ENCODE peak calls at places on chromosomes 2 and 18, in five cellular contexts. E is H9, M is IMR-90, A is neuronal stem cell, J is H1. Y is an unnamed sample.

GRCh38 chr18:68962623-68963022 is 164.7 kb downstream of the CCDC102B start:
- DNase-seq in E (no peak), M (no peak), A (no peak), J (no peak), Y (no peak)

GRCh38 chr2:160207804-160208661 is 8.0 kb upstream of the ITGB6 start:
- DNase-seq in A (no peak), M (peak), J (no peak), E (no peak), Y (peak)

GRCh38 chr18:23990474-23991410 is 23.8 kb upstream of the TTC39C start:
- DNase-seq in M (peak), A (no peak), J (no peak), E (no peak), Y (no peak)

GRCh38 chr18:55869547-55869946 is 281.6 kb upstream of the TCF4 start:
- DNase-seq in M (no peak), J (no peak), E (no peak), A (no peak), Y (no peak)

GRCh38 chr2:105934467-105934866 is 189.8 kb downstream of the NCK2 start:
- DNase-seq in M (no peak), A (no peak), E (no peak), J (no peak), Y (no peak)

GRCh38 chr2:149921911-149922616 is 334.5 kb upstream of the MMADHC start:
- DNase-seq in E (no peak), A (no peak), M (peak), J (no peak), Y (peak)

GRCh38 chr2:166337932-166338331 is 37.8 kb downstream of the SCN9A start:
- DNase-seq in J (no peak), M (no peak), E (no peak), A (no peak), Y (no peak)

GRCh38 chr2:173741715-173742114 is 223.5 kb downstream of the SP3 start:
- DNase-seq in A (no peak), E (no peak), J (no peak), M (no peak), Y (no peak)

GRCh38 chr2:238489896-238490295 is 63.2 kb downstream of the ASB1 start:
- DNase-seq in J (no peak), E (no peak), A (no peak), M (no peak), Y (no peak)

GRCh38 chr18:79792096-79792987 is 5.4 kb upstream of the KCNG2 start:
- DNase-seq in E (no peak), A (no peak), M (no peak), J (no peak), Y (no peak)

GRCh38 chr2:178256382-178257053 is 62.2 kb downstream of the OSBPL6 start:
- DNase-seq in M (peak), E (no peak), A (no peak), J (no peak), Y (no peak)

GRCh38 chr2:70962211-70962884 is 16.1 kb upstream of the ANKRD53 start:
- DNase-seq in A (no peak), J (no peak), E (peak), M (no peak), Y (no peak)

GRCh38 chr2:56104951-56105350 is 78.8 kb upstream of the CCDC85A start:
- DNase-seq in J (no peak), M (no peak), E (no peak), A (no peak), Y (no peak)

GRCh38 chr18:71630686-71631085 is 913.5 kb downstream of the CBLN2 start:
- DNase-seq in A (no peak), E (no peak), M (no peak), J (no peak), Y (no peak)

GRCh38 chr2:97747716-97748115 is 34.3 kb downstream of the ZAP70 start:
- DNase-seq in A (no peak), J (no peak), E (no peak), M (no peak), Y (no peak)

GRCh38 chr2:1601064-1601405 is 143.3 kb downstream of the PXDN start:
- DNase-seq in J (no peak), M (no peak), A (no peak), E (no peak), Y (peak)

GRCh38 chr2:30293303-30293912 is 62.1 kb downstream of the LBH start:
- DNase-seq in J (no peak), M (peak), A (no peak), E (no peak), Y (peak)

GRCh38 chr2:28627722-28628480 is 123.7 kb upstream of the PPP1CB start:
- DNase-seq in J (no peak), E (no peak), A (no peak), M (peak), Y (no peak)

GRCh38 chr18:27605107-27605834 is 420.2 kb upstream of the CHST9 start:
- DNase-seq in J (no peak), E (peak), M (peak), A (peak), Y (peak)

GRCh38 chr18:12639990-12640880 is 17.7 kb downstream of the SPIRE1 start:
- DNase-seq in E (no peak), A (no peak), J (no peak), M (peak), Y (peak)

GRCh38 chr2:96344011-96344410 is 8.4 kb downstream of the NCAPH start:
- DNase-seq in A (no peak), E (no peak), M (peak), J (no peak), Y (peak)

GRCh38 chr18:23213200-23213599 is 77.9 kb downstream of the CABLES1 start:
- DNase-seq in J (no peak), A (no peak), E (no peak), M (no peak), Y (no peak)

GRCh38 chr18:45993441-45993840 is 26.3 kb upstream of the EPG5 start:
- DNase-seq in J (no peak), M (peak), E (no peak), A (no peak), Y (peak)

GRCh38 chr18:48896875-48897511 is 53.8 kb downstream of the SMAD7 start:
- DNase-seq in A (no peak), J (no peak), M (peak), E (peak), Y (peak)

GRCh38 chr2:23497063-23497462 is 112.1 kb downstream of the KLHL29 start:
- DNase-seq in A (no peak), J (no peak), M (peak), E (no peak), Y (no peak)

GRCh38 chr2:42917374-42918017 is 125.1 kb upstream of the HAAO start:
- DNase-seq in E (no peak), A (no peak), M (peak), J (no peak), Y (peak)

GRCh38 chr2:240611601-240612210 is 13.6 kb upstream of the GPR35 start:
- DNase-seq in M (no peak), A (no peak), E (no peak), J (no peak), Y (no peak)

GRCh38 chr18:27400001-27400400 is 214.9 kb upstream of the CHST9 start:
- DNase-seq in J (peak), A (no peak), M (no peak), E (peak), Y (peak)

GRCh38 chr2:6957910-6958615 is 40.9 kb downstream of the RNF144A start:
- DNase-seq in E (no peak), J (no peak), M (no peak), A (no peak), Y (no peak)

GRCh38 chr2:104413890-104414289 is 440.0 kb upstream of the POU3F3 start:
- DNase-seq in A (no peak), J (no peak), E (no peak), M (no peak), Y (no peak)

GRCh38 chr2:10939058-10939457 is 27.3 kb downstream of the KCNF1 start:
- DNase-seq in J (no peak), E (no peak), A (no peak), M (no peak), Y (no peak)

GRCh38 chr2:9331704-9332103 is 91.6 kb downstream of the ITGB1BP1 start:
- DNase-seq in E (no peak), A (no peak), J (no peak), M (peak), Y (peak)

GRCh38 chr2:38080346-38080745 is 4.4 kb upstream of the CYP1B1 start:
- DNase-seq in J (no peak), A (no peak), M (no peak), E (peak), Y (no peak)

GRCh38 chr18:2442726-2443275 is 128.5 kb downstream of the METTL4 start:
- DNase-seq in M (peak), A (no peak), J (no peak), E (no peak), Y (no peak)

GRCh38 chr18:46158498-46158897 is 54.3 kb downstream of the HAUS1 start:
- DNase-seq in A (no peak), J (no peak), M (peak), E (no peak), Y (no peak)

GRCh38 chr2:165698621-165698946 is 95.5 kb downstream of the GALNT3 start:
- DNase-seq in M (peak), J (no peak), E (peak), A (peak), Y (peak)

GRCh38 chr2:241774419-241775222 is 2.0 kb upstream of the GAL3ST2 start:
- DNase-seq in J (no peak), A (no peak), E (peak), M (peak), Y (peak)

GRCh38 chr2:1837458-1837857 is 93.1 kb upstream of the PXDN start:
- DNase-seq in E (no peak), J (no peak), M (no peak), A (no peak), Y (no peak)

GRCh38 chr18:63823516-63824219 is 48.5 kb downstream of the SERPINB7 start:
- DNase-seq in J (no peak), M (peak), A (no peak), E (no peak), Y (peak)

DNA sequence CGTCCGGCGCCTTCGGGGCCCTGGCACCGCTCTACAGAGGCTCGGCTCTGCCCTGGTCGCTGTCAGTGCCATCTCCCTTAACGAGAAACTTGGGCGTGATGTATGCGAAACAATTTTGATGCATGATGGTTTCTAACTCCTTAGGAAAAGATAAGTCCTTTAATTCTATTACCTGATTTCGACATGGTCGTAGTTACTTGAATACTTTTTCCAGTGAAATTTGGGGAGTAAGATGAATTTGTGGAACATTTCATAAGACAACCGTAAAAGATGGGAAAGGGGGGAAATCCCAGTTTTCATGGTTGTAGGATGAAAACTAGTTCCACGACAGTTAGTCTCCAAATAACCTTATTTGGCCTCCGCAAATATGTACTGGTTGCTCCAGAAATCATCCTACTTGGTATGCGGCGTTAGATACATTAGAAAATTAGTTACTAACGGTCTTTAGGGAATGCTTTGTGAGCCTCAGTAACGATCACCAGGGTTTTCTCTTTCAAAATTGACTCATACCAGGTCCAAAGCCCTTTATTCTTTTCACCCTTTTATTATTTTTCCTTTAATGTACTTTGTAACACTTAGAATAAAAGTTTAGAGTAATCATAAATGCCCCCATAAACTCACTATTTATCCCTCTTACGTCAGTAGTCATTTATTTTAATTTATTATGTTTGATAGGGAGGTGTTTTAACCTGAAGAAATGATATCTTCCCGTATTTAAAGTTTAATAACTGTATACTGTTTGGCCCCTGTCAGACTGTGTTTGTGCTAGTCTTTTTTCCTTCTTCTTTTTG is 877 bp downstream of the TWSG1 start:
- DNase-seq in J (no peak), M (peak), E (no peak), A (no peak), Y (no peak)
- H4K8ac ChIP-seq in J (peak), M (peak), E (no peak), A (no peak), Y (no peak)

DNA sequence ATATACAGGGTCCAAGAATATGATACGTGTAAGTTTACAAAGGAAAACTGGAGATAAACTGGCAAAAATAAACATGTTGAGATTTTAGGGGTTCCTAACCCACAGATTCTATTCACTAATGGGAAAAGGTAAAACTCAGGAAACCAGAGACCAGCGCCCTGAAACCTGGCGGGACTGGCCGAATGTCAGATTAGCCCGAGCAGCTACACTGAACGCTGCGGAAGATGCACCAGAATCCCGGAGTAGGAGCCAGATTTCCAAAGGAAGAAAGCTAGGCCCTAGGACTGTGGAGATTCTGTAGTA is 679 bp upstream of the WDR75 start:
- DNase-seq in M (no peak), A (no peak), E (no peak), J (no peak), Y (no peak)
- H3K14ac ChIP-seq in M (peak), A (no peak), E (no peak), J (no peak), Y (no peak)

DNA sequence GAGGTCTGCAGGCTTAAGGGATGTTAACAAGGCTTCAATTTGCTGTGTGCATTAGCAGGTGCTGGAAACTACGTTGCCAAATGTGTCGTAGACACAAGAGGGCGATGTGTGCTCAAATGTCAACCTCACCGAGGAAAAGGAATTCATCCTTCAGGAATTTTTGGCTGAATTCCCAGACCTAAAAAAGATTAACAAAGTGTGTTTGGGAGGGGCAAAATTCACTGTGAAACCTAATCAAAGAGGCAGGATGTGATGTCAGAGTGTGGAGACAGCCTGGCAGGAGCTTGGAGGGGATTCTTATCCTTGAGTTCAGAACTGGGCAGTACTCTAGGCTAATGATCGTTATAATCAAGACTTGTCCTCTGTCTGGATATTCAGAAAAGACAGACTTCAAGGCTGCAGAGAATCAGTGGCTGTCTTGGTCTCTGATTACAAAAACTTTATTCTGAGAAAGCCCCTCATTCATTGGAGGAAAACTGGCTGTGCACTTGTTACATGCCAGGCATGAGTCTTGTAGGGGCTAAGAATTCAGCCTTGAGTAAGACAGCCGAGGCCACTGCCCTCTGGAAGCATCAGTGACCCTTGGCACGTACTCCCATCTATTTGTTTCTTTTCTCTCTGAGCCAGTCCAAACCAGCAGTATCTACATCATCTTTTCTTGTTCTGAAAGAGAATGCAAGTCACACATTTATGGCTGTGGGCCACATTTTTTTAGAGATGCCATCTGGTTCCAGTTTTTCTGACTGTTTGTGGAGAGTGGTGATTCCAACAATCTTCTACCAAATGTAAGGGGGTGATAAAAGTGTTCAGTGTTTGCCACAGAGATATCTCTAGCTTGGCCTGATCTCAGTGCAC is 18.7 kb upstream of the SCYGR1 start:
- DNase-seq in J (peak), E (peak), A (peak), M (peak), Y (peak)
- H2BK15ac ChIP-seq in J (no peak), E (no peak), A (no peak), M (peak), Y (peak)

DNA sequence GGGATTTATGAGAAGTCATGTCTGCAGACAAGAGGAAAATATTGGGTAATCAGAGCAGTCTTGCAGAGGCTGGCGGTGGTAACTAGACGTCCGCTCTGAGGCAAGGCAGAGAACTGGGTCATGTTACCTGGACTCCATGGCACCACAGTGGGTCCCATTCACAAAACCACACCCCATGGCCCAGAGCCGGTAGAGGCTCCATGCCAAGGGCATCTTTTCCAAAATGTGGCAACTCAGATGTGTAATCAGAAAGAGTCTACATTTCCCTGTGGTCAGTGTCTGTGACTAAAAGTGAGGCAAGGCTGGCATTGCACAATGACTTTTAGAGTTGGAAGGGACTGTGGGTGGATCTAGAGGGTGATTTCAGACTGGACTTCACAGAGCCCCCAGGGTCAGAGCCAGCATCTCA is 113.1 kb downstream of the MREG start:
- DNase-seq in E (no peak), A (no peak), M (peak), J (no peak), Y (peak)
- H4K8ac ChIP-seq in E (no peak), A (no peak), M (no peak), J (no peak), Y (no peak)

Y was measured in mesenchymal stem cell.